ENCODE peak calls at places on chromosomes 5 and 9, in four cellular contexts. C is astrocyte of the spinal cord, V is fibroblast of lung, J is cardiac fibroblast. G is an unnamed sample.

GRCh38 chr5:112475747-112476435 is 56.8 kb upstream of the EPB41L4A start:
- DNase-seq in C (peak), J (peak), V (no peak), G (no peak)

GRCh38 chr9:95447660-95448420 is 68.9 kb downstream of the PTCH1 start:
- DNase-seq in C (peak), V (no peak), J (no peak), G (no peak)

GRCh38 chr5:115184780-115185179 is 15.1 kb upstream of the TRIM36 start:
- DNase-seq in J (peak), V (no peak), C (no peak), G (peak)

GRCh38 chr9:23821400-23822181 is 4.4 kb downstream of the ELAVL2 start:
- DNase-seq in J (no peak), C (peak), V (no peak), G (no peak)

GRCh38 chr9:137316012-137316981 is 14.2 kb upstream of the NRARP start:
- DNase-seq in J (peak), V (no peak), C (no peak), G (no peak)

GRCh38 chr9:130833324-130833990 is 1.6 kb upstream of the ABL1 start:
- DNase-seq in C (peak), V (peak), J (peak), G (peak)

GRCh38 chr5:96962540-96962991 is 26.7 kb downstream of the LNPEP start:
- DNase-seq in C (no peak), V (no peak), J (no peak), G (no peak)

GRCh38 chr5:6261256-6261655 is 117.1 kb downstream of the MED10 start:
- DNase-seq in V (no peak), C (no peak), J (no peak), G (no peak)

GRCh38 chr5:99019812-99020697 is 91.2 kb upstream of the CHD1 start:
- DNase-seq in J (peak), C (peak), V (peak), G (peak)

GRCh38 chr5:10293907-10294662 is 13.6 kb downstream of the CMBL start:
- DNase-seq in C (no peak), J (no peak), V (no peak), G (no peak)

GRCh38 chr5:20113031-20113685 is 125.2 kb upstream of the CDH18 start:
- DNase-seq in J (peak), C (peak), V (peak), G (peak)

GRCh38 chr9:15069106-15069505 is 158.9 kb upstream of the FREM1 start:
- DNase-seq in J (no peak), V (no peak), C (no peak), G (no peak)

GRCh38 chr5:71778678-71779276 is 59.7 kb downstream of the CARTPT start:
- DNase-seq in J (peak), V (peak), C (peak), G (peak)

GRCh38 chr5:14983666-14984441 is 112.3 kb upstream of the ANKH start:
- DNase-seq in J (no peak), C (no peak), V (no peak), G (no peak)

GRCh38 chr9:128203024-128203841 is at the start of gene DNM1:
- DNase-seq in V (peak), J (peak), C (peak), G (peak)

GRCh38 chr9:114928092-114928491 is 2.3 kb downstream of the TNFSF8 start:
- DNase-seq in J (no peak), V (no peak), C (no peak), G (no peak)

GRCh38 chr5:58399951-58400350 is 59.9 kb downstream of the PLK2 start:
- DNase-seq in V (no peak), J (no peak), C (no peak), G (no peak)

GRCh38 chr9:121557581-121558422 is 58.2 kb upstream of the GGTA1 start:
- DNase-seq in J (peak), C (peak), V (peak), G (peak)

GRCh38 chr5:537621-538071 is 13.4 kb upstream of the SLC9A3 start:
- DNase-seq in V (no peak), C (no peak), J (no peak), G (no peak)

GRCh38 chr5:120464627-120465280 is 654 bp downstream of the PRR16 start:
- DNase-seq in V (peak), C (peak), J (peak), G (peak)

GRCh38 chr9:12640021-12640587 is 53.1 kb upstream of the TYRP1 start:
- DNase-seq in C (peak), J (peak), V (peak), G (peak)

GRCh38 chr5:119354522-119355243 is 1.1 kb upstream of the TNFAIP8 start:
- DNase-seq in J (no peak), C (no peak), V (no peak), G (no peak)
- H3K4me3 ChIP-seq in J (no peak), C (no peak), V (no peak), G (no peak)

DNA sequence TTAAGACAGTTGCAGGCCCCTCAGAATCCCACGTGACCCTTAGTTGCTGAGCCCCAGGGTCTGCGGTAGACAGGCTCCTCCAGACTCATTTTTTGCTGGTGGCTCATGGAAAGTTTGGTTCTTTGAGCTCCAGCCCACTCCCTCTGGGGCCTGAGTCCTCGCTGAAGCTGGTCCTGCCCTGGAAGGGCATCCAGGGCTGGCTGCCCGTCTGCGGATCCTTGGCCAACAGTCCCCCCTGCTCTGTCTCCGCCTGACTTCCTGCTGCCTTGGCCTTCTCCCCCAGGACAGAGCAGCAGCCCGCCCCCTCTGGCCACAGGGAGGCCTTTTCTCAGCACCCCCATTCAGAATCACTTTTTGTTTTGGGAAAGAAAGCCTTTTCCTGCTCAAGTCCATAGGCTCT is 24.4 kb downstream of the SLC6A7 start:
- DNase-seq in J (peak), C (peak), V (no peak), G (peak)
- TF ChIP-seq CTCF in J (peak), C (peak), V (peak), G (peak)

DNA sequence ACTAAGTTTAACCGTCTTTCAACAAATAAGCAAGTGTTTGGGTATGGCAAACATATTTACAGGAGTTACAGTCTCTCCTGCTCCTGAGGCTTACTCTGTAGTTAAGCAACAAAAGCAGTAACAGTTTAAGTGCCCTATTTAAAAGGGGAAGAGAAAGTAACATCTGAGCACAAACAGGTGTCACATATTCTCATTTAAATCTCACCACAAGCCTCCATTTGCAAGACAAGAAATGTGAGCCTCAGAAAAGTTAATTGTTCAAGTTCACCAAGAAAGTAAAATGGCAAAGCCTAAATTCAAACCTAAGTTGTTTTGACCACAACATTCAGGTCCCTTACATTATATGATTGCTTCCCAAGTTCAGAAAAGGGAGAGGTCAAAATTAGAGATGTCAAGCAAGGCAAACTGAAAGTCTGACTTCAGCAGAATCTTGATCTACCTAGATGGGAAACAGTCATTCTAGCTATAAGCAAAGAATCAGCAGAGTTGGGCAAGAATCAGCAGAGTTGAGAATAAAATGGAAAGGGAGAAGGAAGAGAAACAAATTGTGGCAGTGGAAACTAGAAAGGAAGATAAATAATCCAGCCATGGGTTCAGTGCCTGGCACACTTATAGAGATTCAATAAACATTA is 93.4 kb downstream of the STRBP start:
- DNase-seq in J (no peak), V (no peak), C (no peak), G (no peak)
- H3K4me3 ChIP-seq in J (no peak), V (no peak), C (no peak), G (no peak)

GRCh38 chr9:111348821-111349271 is 18.8 kb upstream of the OR2K2 start:
- DNase-seq in C (no peak), V (peak), J (peak), G (peak)
- TF ChIP-seq CTCF in C (no peak), V (no peak), J (no peak), G (no peak)

G was measured in choroid plexus epithelial cell.